ENCODE peak calls at places on chromosome 5, in five cellular contexts. One of them, this sample, is unnamed.

GRCh38 chr5:102663771-102664530 is 91.2 kb upstream of the PAM start:
- DNase-seq in NCI-H460: no peak
- DNase-seq in GM19239: no peak
- DNase-seq in NCI-H1105: no peak
- DNase-seq in neural crest cell: no peak
- DNase-seq in this sample: no peak

GRCh38 chr5:53479656-53480473 is 564 bp upstream of the FST start:
- DNase-seq in neural crest cell: peak; percentile 40
- DNase-seq in NCI-H1105: peak; percentile 33
- DNase-seq in NCI-H460: peak; percentile 38
- DNase-seq in GM19239: no peak
- DNase-seq in this sample: peak; percentile 23

GRCh38 chr5:73327908-73328455 is 120.6 kb downstream of the FOXD1 start:
- DNase-seq in GM19239: no peak
- DNase-seq in neural crest cell: no peak
- DNase-seq in NCI-H460: no peak
- DNase-seq in NCI-H1105: no peak
- DNase-seq in this sample: no peak

GRCh38 chr5:59069438-59070079 is 486.7 kb downstream of the RAB3C start:
- DNase-seq in neural crest cell: no peak
- DNase-seq in NCI-H460: no peak
- DNase-seq in NCI-H1105: no peak
- DNase-seq in GM19239: no peak
- DNase-seq in this sample: no peak

GRCh38 chr5:179668404-179668803 is 12.4 kb downstream of the CBY3 start:
- DNase-seq in neural crest cell: peak; percentile 43
- DNase-seq in NCI-H1105: no peak
- DNase-seq in NCI-H460: peak; percentile 33
- DNase-seq in GM19239: no peak
- DNase-seq in this sample: peak; percentile 66

GRCh38 chr5:55993628-55994501 is 898 bp downstream of the IL6ST start:
- DNase-seq in NCI-H1105: peak; percentile 1
- DNase-seq in NCI-H460: no peak
- DNase-seq in neural crest cell: no peak
- DNase-seq in GM19239: no peak
- DNase-seq in this sample: no peak

GRCh38 chr5:84724683-84725082 is 340.0 kb upstream of the EDIL3 start:
- DNase-seq in neural crest cell: no peak
- DNase-seq in NCI-H1105: no peak
- DNase-seq in NCI-H460: no peak
- DNase-seq in GM19239: no peak
- DNase-seq in this sample: no peak

GRCh38 chr5:11963227-11963626 is 59.0 kb upstream of the CTNND2 start:
- DNase-seq in NCI-H460: no peak
- DNase-seq in GM19239: no peak
- DNase-seq in neural crest cell: no peak
- DNase-seq in NCI-H1105: no peak
- DNase-seq in this sample: no peak

GRCh38 chr5:159928122-159928960 is 12.1 kb downstream of the ADRA1B start:
- DNase-seq in NCI-H460: no peak
- DNase-seq in NCI-H1105: no peak
- DNase-seq in GM19239: no peak
- DNase-seq in neural crest cell: no peak
- DNase-seq in this sample: no peak

GRCh38 chr5:98397081-98397480 is 376.4 kb upstream of the RGMB start:
- DNase-seq in GM19239: no peak
- DNase-seq in NCI-H1105: no peak
- DNase-seq in neural crest cell: no peak
- DNase-seq in NCI-H460: no peak
- DNase-seq in this sample: no peak

GRCh38 chr5:176628406-176629228 is 1.7 kb downstream of the SNCB start:
- DNase-seq in NCI-H460: no peak
- DNase-seq in NCI-H1105: no peak
- DNase-seq in GM19239: no peak
- DNase-seq in neural crest cell: no peak
- DNase-seq in this sample: no peak

GRCh38 chr5:179495906-179496455 is 54.4 kb upstream of the RUFY1 start:
- DNase-seq in NCI-H460: no peak
- DNase-seq in GM19239: no peak
- DNase-seq in neural crest cell: no peak
- DNase-seq in NCI-H1105: no peak
- DNase-seq in this sample: no peak

GRCh38 chr5:50666261-50667078 is at the start of gene PARP8:
- DNase-seq in GM19239: no peak
- DNase-seq in NCI-H460: peak; percentile 20
- DNase-seq in NCI-H1105: no peak
- DNase-seq in neural crest cell: peak; percentile 53
- DNase-seq in this sample: peak; percentile 47

GRCh38 chr5:177338251-177339106 is 13.0 kb downstream of the LMAN2 start:
- DNase-seq in GM19239: no peak
- DNase-seq in neural crest cell: no peak
- DNase-seq in NCI-H460: no peak
- DNase-seq in NCI-H1105: no peak
- DNase-seq in this sample: no peak

GRCh38 chr5:1101991-1102713 is 9.7 kb downstream of the SLC12A7 start:
- DNase-seq in NCI-H460: no peak
- DNase-seq in neural crest cell: peak; percentile 42
- DNase-seq in GM19239: no peak
- DNase-seq in NCI-H1105: no peak
- DNase-seq in this sample: no peak

GRCh38 chr5:174503461-174504265 is 220.7 kb upstream of the MSX2 start:
- DNase-seq in NCI-H1105: peak; percentile 68
- DNase-seq in NCI-H460: peak; percentile 47
- DNase-seq in GM19239: no peak
- DNase-seq in neural crest cell: no peak
- DNase-seq in this sample: no peak

GRCh38 chr5:74765201-74765600 is 1.7 kb downstream of the GFM2 start:
- DNase-seq in GM19239: no peak
- DNase-seq in NCI-H1105: no peak
- DNase-seq in NCI-H460: no peak
- DNase-seq in neural crest cell: no peak
- DNase-seq in this sample: no peak